ENCODE peak calls at places on chromosome 12, in five cellular contexts. X is mammary epithelial cell, Y is nephron progenitor cell, K is fibroblast of lung, S is astrocyte of the spinal cord. Z is an unnamed sample.

GRCh38 chr12:129706716-129707115 is 197.1 kb downstream of the TMEM132D start:
- DNase-seq in X (no peak), Y (no peak), K (no peak), S (no peak), Z (no peak)

GRCh38 chr12:11810962-11811361 is 161.5 kb downstream of the ETV6 start:
- DNase-seq in X (no peak), Y (no peak), K (peak), S (no peak), Z (no peak)

GRCh38 chr12:102024765-102025164 is 37.0 kb downstream of the WASHC3 start:
- DNase-seq in X (no peak), Y (no peak), K (no peak), S (no peak), Z (no peak)

GRCh38 chr12:128791395-128792322 is 32.1 kb downstream of the SLC15A4 start:
- DNase-seq in X (peak), Y (no peak), K (no peak), S (no peak), Z (no peak)

GRCh38 chr12:115377230-115377629 is 693.3 kb upstream of the TBX3 start:
- DNase-seq in X (no peak), Y (no peak), K (no peak), S (no peak), Z (no peak)

GRCh38 chr12:58703911-58704310 is 216.4 kb downstream of the LRIG3 start:
- DNase-seq in X (no peak), Y (no peak), K (no peak), S (no peak), Z (no peak)

GRCh38 chr12:96548384-96548783 is 59.0 kb downstream of the CFAP54 start:
- DNase-seq in X (no peak), Y (no peak), K (no peak), S (no peak), Z (no peak)

GRCh38 chr12:124740691-124741137 is 123.0 kb downstream of the SCARB1 start:
- DNase-seq in X (peak), Y (no peak), K (peak), S (no peak), Z (no peak)

GRCh38 chr12:8742501-8742900 is 44.7 kb downstream of the RIMKLB start:
- DNase-seq in X (peak), Y (no peak), K (peak), S (peak), Z (no peak)

GRCh38 chr12:129615001-129615400 is 288.8 kb downstream of the TMEM132D start:
- DNase-seq in X (no peak), Y (no peak), K (peak), S (peak), Z (no peak)

GRCh38 chr12:132502149-132502881 is 12.4 kb downstream of the FBRSL1 start:
- DNase-seq in X (no peak), Y (peak), K (no peak), S (no peak), Z (no peak)

GRCh38 chr12:124466200-124467128 is 100.9 kb downstream of the NCOR2 start:
- DNase-seq in X (no peak), Y (no peak), K (peak), S (peak), Z (no peak)

GRCh38 chr12:9925746-9926393 is 6.3 kb downstream of the CLEC2A start:
- DNase-seq in X (peak), Y (no peak), K (peak), S (peak), Z (no peak)

GRCh38 chr12:89451876-89452275 is 72.7 kb downstream of the GALNT4 start:
- DNase-seq in X (peak), Y (peak), K (peak), S (peak), Z (no peak)

GRCh38 chr12:103571286-103571685 is 15.8 kb upstream of the STAB2 start:
- DNase-seq in X (no peak), Y (peak), K (peak), S (peak), Z (peak)

DNA sequence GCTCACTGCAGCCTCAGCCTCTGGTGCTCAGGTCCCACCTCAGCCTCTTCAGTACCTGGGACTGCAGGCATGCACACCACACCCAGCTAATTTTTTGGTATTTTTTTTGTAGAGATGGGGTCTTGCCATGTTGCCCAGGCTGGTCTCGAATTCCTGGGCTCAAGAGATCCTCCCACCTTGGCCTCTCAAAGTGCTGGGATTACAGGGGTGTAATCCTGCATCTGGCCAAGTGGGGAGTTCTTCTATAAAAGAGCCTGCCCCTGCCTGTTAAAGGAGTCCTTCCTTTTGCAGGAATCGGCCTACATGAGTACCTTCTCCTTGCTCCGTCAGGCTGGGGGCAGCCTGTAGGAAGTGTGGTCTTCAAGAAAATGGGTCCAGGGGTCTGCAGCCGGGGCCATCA is 54.1 kb upstream of the RASSF3 start:
- DNase-seq in X (no peak), Y (no peak), K (no peak), S (no peak), Z (no peak)
- TF ChIP-seq CTCF in X (no peak), Y (no peak), K (no peak), S (no peak), Z (no peak)

DNA sequence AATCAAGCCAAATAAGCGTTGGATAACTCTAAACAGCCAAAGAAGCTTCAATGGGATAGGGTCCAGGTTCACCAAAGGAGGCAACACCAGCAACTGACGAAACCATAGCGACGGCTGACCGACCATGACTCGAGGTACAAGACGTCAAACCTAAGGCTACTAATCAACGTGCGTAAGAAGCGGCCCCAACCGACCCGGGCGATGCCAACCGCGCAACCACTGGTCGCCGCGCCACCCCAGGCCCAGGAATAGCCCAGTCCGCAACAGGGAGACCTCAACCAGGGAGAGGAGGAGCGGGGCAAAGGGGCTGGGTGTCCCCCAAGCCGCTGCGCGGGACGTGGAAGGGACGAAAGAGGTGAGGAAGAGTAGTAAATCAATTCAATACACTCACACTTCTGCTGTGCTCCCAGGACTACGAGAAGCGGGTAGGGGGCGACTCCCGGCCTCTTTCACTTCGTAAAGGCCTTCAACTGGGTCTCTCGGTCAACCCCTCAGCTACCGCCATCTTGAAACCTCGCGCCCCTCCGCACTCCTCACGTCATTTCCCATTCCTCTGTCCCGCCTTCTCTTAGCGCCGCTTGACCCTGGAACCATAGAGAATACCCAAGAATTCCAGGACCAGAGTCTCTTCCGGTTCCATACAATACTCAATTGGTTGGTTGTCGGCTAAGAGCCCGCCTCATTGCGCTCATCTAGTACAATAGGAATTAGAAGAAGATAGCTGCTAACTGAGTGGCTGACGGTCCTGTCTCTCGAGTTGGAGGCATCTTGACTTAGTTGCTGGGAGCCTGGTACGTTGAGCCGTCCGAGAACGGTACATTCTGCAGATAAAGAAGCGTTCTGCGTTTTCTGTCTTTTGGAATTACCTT is at the start of the genes C12orf60 and WBP11:
- DNase-seq in X (peak), Y (peak), K (peak), S (peak), Z (peak)
- TF ChIP-seq CTCF in X (no peak), Y (no peak), K (no peak), S (no peak), Z (no peak)

GRCh38 chr12:50313256-50313931 is 30.1 kb upstream of the LIMA1 start:
- DNase-seq in X (peak), Y (no peak), K (no peak), S (no peak), Z (no peak)

GRCh38 chr12:50309950-50310349 is 26.6 kb upstream of the LIMA1 start:
- DNase-seq in X (no peak), Y (no peak), K (no peak), S (no peak), Z (no peak)

GRCh38 chr12:50317198-50317597 is 33.9 kb upstream of the LIMA1 start:
- DNase-seq in X (no peak), Y (no peak), K (no peak), S (no peak), Z (no peak)

GRCh38 chr12:50314629-50315312 is 31.5 kb upstream of the LIMA1 start:
- DNase-seq in X (no peak), Y (peak), K (peak), S (peak), Z (no peak)

DNA sequence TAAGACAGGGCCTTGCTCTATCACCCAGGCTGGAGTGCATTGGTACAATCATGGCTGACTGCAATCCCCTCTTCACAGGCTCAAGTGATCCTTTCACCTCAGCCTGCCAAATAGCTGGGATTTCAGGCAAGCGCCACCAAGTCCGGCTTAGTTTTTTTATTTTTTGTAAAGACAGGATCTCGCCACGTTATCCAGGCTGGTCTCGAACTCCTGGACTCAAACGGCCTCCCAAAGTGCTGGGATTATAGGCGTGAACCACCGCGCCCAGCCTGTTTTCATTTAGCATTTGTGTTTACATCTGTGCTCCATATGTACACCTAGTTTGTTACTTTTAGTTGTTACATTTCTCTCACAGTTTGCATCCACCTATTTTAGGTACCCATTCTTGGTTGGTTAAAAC is 32.5 kb upstream of the LIMA1 start:
- DNase-seq in X (no peak), Y (no peak), K (no peak), S (no peak), Z (no peak)
- TF ChIP-seq CTCF in X (no peak), Y (no peak), K (no peak), S (no peak), Z (no peak)

GRCh38 chr12:104825408-104825807 is 132.7 kb downstream of the SLC41A2 start:
- DNase-seq in X (peak), Y (no peak), K (no peak), S (no peak), Z (no peak)
- TF ChIP-seq CTCF in X (peak), Y (no peak), K (peak), S (peak), Z (peak)

DNA sequence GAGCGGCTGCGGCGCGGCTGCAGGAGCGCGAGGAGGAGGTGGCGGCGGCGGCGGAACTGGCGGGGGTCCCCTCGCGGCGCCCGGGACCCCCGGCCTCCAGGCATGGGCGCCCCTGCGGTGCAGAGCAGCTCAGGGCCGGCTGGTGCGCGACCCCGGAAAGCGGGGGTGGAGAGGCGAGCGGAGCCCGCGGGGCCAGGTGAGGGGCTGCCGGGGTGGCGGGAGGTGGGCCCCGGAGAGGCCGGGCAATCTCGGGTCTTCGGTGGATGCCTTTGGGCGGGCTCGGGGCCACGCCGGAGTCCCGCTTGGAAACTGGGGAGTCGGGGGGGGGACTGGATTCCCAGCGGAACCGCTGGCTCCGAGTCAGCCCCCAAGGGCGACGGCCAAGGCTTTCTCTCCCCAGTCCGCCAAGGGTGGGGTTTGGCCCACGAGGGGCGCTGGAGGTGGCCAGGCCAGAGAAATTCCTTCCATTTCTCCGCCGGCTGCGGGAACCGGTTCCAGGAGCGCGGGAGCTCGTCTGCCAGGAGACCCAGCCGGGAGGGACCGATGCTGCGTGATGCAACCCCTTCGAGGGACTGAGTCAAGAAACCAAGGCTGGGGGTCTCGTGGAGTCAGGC is 13.9 kb upstream of the NR4A1 start:
- DNase-seq in X (no peak), Y (peak), K (peak), S (peak), Z (peak)
- TF ChIP-seq CTCF in X (no peak), Y (no peak), K (no peak), S (no peak), Z (peak)

DNA sequence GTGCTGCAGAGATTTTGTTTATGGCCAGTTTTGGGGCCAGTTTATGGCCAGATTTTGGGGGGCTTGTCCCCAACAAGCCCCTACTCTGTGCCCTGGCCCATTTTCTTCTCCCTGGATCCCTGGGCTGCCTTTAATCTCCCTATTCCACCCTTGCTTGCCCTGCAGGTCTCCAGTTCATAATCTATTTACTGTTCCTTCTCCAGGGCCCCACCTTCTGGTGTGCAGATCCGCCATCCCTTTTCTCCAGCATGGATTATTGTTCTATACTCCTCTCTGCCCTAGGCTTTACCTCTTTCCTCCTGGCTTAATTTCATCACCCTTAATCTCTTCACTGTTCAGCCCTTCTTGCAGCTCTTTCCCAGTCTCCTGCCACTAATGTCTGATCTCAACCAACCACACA is 26.0 kb upstream of the NUDT4 start:
- DNase-seq in X (no peak), Y (no peak), K (no peak), S (no peak), Z (no peak)
- TF ChIP-seq CTCF in X (no peak), Y (no peak), K (no peak), S (no peak), Z (no peak)

GRCh38 chr12:109154485-109155438 is 38.4 kb downstream of the ACACB start:
- DNase-seq in X (peak), Y (peak), K (peak), S (peak), Z (peak)
- TF ChIP-seq CTCF in X (no peak), Y (no peak), K (no peak), S (no peak), Z (no peak)

DNA sequence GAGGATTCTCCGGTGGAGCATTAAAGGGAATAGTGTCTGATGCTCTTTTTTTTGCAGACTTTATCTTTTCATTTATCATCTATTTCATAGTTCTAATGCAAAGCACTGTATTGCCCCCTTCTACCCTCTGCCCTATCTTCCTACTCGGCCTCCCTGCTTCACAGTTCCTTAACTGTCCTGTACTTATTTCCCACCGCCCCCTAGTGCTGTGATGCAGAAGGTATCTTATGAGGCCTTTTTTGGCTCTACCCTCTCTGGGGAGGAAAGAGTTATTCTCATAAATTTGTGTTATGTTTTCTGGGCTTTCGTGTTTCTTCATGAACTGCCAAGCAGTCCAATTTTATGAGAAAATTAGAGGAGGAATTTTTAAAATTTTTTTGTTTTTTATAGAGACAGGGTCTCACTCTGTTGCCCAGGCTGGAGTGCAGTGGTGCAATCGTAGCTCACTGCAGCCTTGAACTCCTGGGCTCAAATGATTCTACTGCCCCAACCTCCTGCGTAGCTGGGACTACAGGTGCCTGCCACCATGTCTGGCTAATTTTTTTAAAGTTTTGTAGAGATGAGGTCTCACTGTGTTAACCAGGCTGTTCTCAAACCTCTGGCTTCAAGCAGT is 1.2 kb downstream of the ITFG2 start:
- DNase-seq in X (peak), Y (peak), K (peak), S (peak), Z (no peak)
- TF ChIP-seq CTCF in X (peak), Y (peak), K (peak), S (peak), Z (peak)